ENCODE peak calls at places on chromosomes 13 and 19, in five cellular contexts. D is mesenchymal stem cell; N is HAP-1; Y is CD8-positive, alpha-beta memory T cell; E is aorta. T is an unnamed sample.

GRCh38 chr19:10259162-10259905 is 7.3 kb downstream of the MRPL4 start:
- DNase-seq in D (peak; percentile 87), E (peak; percentile 90), Y (peak; percentile 91), N (peak; percentile 82), T (peak; percentile 82)

GRCh38 chr13:108155185-108156106 is 59.9 kb downstream of the LIG4 start:
- DNase-seq in Y (peak; percentile 59), E (peak; percentile 46), N (peak; percentile 34), D (peak; percentile 52), T (peak; percentile 24)

GRCh38 chr19:3323704-3324103 is 42.7 kb upstream of the NFIC start:
- DNase-seq in N (no peak), E (no peak), D (no peak), Y (no peak), T (no peak)

GRCh38 chr13:38686635-38687245 is at the start of gene FREM2:
- DNase-seq in Y (no peak), E (no peak), N (peak; percentile 86), D (peak; percentile 47), T (no peak)

GRCh38 chr19:45117666-45118065 is 24.7 kb downstream of the PPP1R37 start:
- DNase-seq in E (no peak), Y (no peak), D (no peak), N (no peak), T (no peak)

GRCh38 chr13:21032656-21033055 is 28.7 kb downstream of the LATS2 start:
- DNase-seq in E (no peak), Y (no peak), D (no peak), N (no peak), T (no peak)

GRCh38 chr13:20512042-20512683 is 13.5 kb downstream of the CRYL1 start:
- DNase-seq in N (no peak), E (no peak), D (no peak), Y (no peak), T (no peak)

GRCh38 chr13:48038763-48039162 is 1.2 kb downstream of the NUDT15 start:
- DNase-seq in D (peak; percentile 8), Y (no peak), N (no peak), E (no peak), T (no peak)

GRCh38 chr19:7355151-7355845 is 6.6 kb downstream of the ARHGEF18 start:
- DNase-seq in N (no peak), E (no peak), Y (no peak), D (peak; percentile 42), T (no peak)

GRCh38 chr19:16062789-16063188 is 13.5 kb upstream of the TPM4 start:
- DNase-seq in Y (peak; percentile 78), E (no peak), N (no peak), D (peak; percentile 59), T (peak; percentile 52)

GRCh38 chr13:28820099-28821051 is at the start of gene MTUS2:
- DNase-seq in E (peak; percentile 44), N (no peak), D (peak; percentile 2), Y (no peak), T (peak; percentile 18)

GRCh38 chr13:40082644-40083043 is 427.2 kb downstream of the COG6 start:
- DNase-seq in D (peak; percentile 58), Y (no peak), E (peak; percentile 53), N (no peak), T (no peak)

GRCh38 chr13:42039457-42039945 is 8.9 kb upstream of the DGKH start:
- DNase-seq in E (no peak), N (no peak), D (no peak), Y (no peak), T (no peak)

GRCh38 chr13:25109341-25109740 is 13.4 kb downstream of the PABPC3 start:
- DNase-seq in E (no peak), D (no peak), N (no peak), Y (no peak), T (no peak)

GRCh38 chr13:51681037-51681678 is 96.9 kb downstream of the WDFY2 start:
- DNase-seq in N (no peak), D (peak; percentile 72), Y (no peak), E (no peak), T (no peak)

GRCh38 chr13:106566682-106567420 is 1.1 kb downstream of the ARGLU1 start:
- DNase-seq in E (peak; percentile 76), D (peak; percentile 61), N (peak; percentile 59), Y (peak; percentile 49), T (peak; percentile 18)

GRCh38 chr13:67390462-67391093 is 160.4 kb upstream of the PCDH9 start:
- DNase-seq in D (peak; percentile 80), E (no peak), Y (no peak), N (no peak), T (no peak)

GRCh38 chr13:98775844-98776598 is 23.5 kb upstream of the SLC15A1 start:
- DNase-seq in D (peak; percentile 56), N (no peak), E (no peak), Y (no peak), T (no peak)

GRCh38 chr13:21673592-21674270 is 2.9 kb downstream of the FGF9 start:
- DNase-seq in N (peak; percentile 36), D (peak; percentile 32), E (no peak), Y (peak; percentile 63), T (no peak)

GRCh38 chr13:36945078-36945477 is 25.0 kb upstream of the SMAD9 start:
- DNase-seq in Y (no peak), E (no peak), N (no peak), D (no peak), T (no peak)

GRCh38 chr19:4987286-4987685 is 18.4 kb downstream of the KDM4B start:
- DNase-seq in E (no peak), Y (no peak), N (no peak), D (peak; percentile 38), T (no peak)
- H3K4me1 ChIP-seq in E (no peaks in the 10 kb centered on the region), Y (no peaks in the 10 kb centered on the region), N (no peaks in the 10 kb centered on the region), D (peaks cover 52% of the 10 kb centered on the region), T (no peaks in the 10 kb centered on the region)

DNA sequence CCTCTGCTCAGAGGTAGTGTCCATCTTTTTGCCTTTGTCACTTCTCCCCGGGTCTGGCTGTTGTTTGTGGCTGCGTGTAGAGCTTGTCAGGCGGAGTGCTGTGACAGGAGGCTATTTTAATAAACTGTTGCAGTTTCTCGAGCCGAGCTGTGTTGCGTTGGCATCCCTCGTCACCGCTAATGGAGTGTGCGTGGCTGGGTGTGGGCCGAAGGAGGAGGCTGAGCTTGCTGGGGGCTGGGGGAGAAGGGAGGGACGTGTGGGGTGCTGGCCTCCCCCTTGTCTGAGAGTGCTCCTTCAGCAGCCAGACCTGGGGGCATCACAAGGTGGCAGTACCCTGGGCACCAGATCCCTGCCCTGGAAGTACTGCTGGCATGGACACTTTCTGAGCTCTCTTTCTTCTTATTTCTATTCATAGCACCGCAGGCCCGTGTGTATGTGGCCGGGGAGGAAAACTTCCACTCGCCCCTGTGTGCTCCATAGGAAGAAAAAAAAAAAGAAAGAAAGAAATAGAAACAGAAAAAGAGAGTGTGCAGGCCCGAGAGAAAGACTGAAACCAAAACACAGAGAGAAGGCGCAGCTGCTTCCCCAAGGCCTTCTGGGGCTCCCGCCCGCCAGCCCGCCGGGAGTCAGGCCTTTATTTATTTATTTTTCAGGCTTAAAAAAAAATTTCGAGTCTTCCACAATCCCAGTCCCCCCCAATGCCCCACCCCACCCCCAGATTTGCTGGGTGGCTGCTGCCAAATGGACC is 27.0 kb downstream of the NFIX start:
- DNase-seq in D (peak; percentile 36), E (no peak), N (no peak), Y (no peak), T (no peak)
- H3K4me1 ChIP-seq in D (peaks cover 20% of the 10 kb centered on the region), E (peaks cover 6% of the 10 kb centered on the region), N (peaks cover 2% of the 10 kb centered on the region), Y (peaks cover 20% of the 10 kb centered on the region), T (peaks cover 17% of the 10 kb centered on the region)

GRCh38 chr13:113604186-113604585 is 19.6 kb downstream of the TFDP1 start:
- DNase-seq in Y (no peak), D (no peak), E (peak; percentile 38), N (no peak), T (no peak)

GRCh38 chr13:113601166-113602070 is 16.9 kb downstream of the TFDP1 start:
- DNase-seq in Y (no peak), N (no peak), E (peak; percentile 28), D (no peak), T (no peak)

GRCh38 chr13:113605461-113605860 is 20.9 kb downstream of the TFDP1 start:
- DNase-seq in Y (no peak), E (no peak), N (no peak), D (no peak), T (no peak)

GRCh38 chr13:113603116-113603710 is 18.7 kb downstream of the TFDP1 start:
- DNase-seq in N (no peak), D (no peak), Y (no peak), E (peak; percentile 26), T (no peak)

GRCh38 chr13:113602291-113602970 is 17.9 kb downstream of the TFDP1 start:
- DNase-seq in N (no peak), D (no peak), E (peak; percentile 33), Y (no peak), T (no peak)
- H3K4me1 ChIP-seq in N (no peaks in the 10 kb centered on the region), D (peaks cover 2% of the 10 kb centered on the region), E (no peaks in the 10 kb centered on the region), Y (no peaks in the 10 kb centered on the region), T (no peaks in the 10 kb centered on the region)

GRCh38 chr19:6059396-6059947 is 50.8 kb downstream of the RFX2 start:
- DNase-seq in E (no peak), Y (no peak), D (no peak), N (no peak), T (no peak)

GRCh38 chr19:6059996-6060599 is 50.2 kb downstream of the RFX2 start:
- DNase-seq in E (no peak), D (no peak), N (no peak), Y (no peak), T (no peak)

GRCh38 chr19:6056801-6057650 is 53.3 kb downstream of the RFX2 start:
- DNase-seq in E (peak; percentile 90), D (peak; percentile 98), N (no peak), Y (no peak), T (no peak)

GRCh38 chr19:6057651-6058365 is 52.5 kb downstream of the RFX2 start:
- DNase-seq in Y (no peak), D (no peak), N (no peak), E (no peak), T (no peak)

DNA sequence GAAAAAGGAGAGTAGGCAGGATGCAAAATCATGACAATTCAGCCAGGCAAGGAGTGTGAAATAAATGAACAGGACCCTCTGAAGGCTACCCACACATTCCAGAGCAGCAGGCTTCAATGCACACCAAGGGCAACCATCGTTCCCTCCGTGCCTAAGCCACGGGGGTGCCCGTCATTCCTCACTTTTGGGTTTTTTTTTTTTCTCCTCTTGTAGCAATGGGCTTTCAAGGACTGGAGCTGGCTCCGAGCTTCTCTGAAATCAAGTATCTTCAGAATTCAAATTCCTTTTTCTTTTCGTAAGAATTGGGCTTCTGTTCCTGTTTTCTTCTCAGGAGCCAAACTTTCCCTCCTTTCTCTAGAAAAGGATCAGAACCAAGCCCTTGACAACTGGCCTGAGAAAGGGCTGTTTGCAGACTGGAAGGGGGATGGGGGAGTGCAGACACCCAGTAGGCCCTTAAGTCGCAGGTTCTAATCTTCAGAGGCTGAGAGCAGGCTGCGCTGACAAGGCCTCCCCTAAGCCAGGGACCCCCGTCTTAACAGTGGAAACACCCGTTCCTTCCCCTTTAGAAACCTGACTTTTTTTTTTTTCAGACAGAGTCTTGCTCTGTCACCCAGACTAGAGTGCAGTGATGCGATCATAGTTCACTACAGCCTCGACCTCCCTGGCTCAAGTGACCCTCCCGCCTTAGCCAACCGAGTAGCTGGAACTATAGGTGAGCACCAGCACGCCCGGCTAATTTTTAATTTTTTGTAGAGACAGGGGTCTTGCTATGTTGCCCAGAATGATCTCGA is 51.7 kb downstream of the RFX2 start:
- DNase-seq in E (no peak), N (no peak), D (no peak), Y (no peak), T (no peak)
- H3K4me1 ChIP-seq in E (peaks cover 5% of the 10 kb centered on the region), N (peaks cover 7% of the 10 kb centered on the region), D (peaks cover 9% of the 10 kb centered on the region), Y (peaks cover 8% of the 10 kb centered on the region), T (peaks cover 33% of the 10 kb centered on the region)

GRCh38 chr19:49925486-49925885 is 3.5 kb upstream of the ATF5 start:
- DNase-seq in E (no peak), D (no peak), Y (no peak), N (no peak), T (no peak)
- H3K4me1 ChIP-seq in E (no peaks in the 10 kb centered on the region), D (peaks cover 30% of the 10 kb centered on the region), Y (peaks cover 29% of the 10 kb centered on the region), N (peaks cover 20% of the 10 kb centered on the region), T (peaks cover 39% of the 10 kb centered on the region)

GRCh38 chr19:47514151-47514868 is 553 bp downstream of the NAPA start:
- DNase-seq in D (peak; percentile 23), Y (no peak), N (no peak), E (no peak), T (no peak)
- H3K4me1 ChIP-seq in D (peaks cover 25% of the 10 kb centered on the region), Y (peaks cover 71% of the 10 kb centered on the region), N (peaks cover 3% of the 10 kb centered on the region), E (no peaks in the 10 kb centered on the region), T (peaks cover 48% of the 10 kb centered on the region)

T was measured in CD4-positive, CD25-positive, alpha-beta regulatory T cell.